ENCODE peak calls at places on chromosomes 7 and 10, in six cellular contexts. One of them, this sample, is unnamed.

GRCh38 chr7:93551063-93551895 is 23.2 kb downstream of the CALCR start:
- DNase-seq in GM23248: peak
- DNase-seq in endothelial cell: peak
- DNase-seq in fibroblast of lung: peak
- DNase-seq in sigmoid colon: no peak
- DNase-seq in renal cortical epithelial cell: peak
- DNase-seq in this sample: peak

GRCh38 chr10:31451766-31452165 is 132.8 kb downstream of the ZEB1 start:
- DNase-seq in GM23248: no peak
- DNase-seq in endothelial cell: no peak
- DNase-seq in fibroblast of lung: no peak
- DNase-seq in sigmoid colon: no peak
- DNase-seq in renal cortical epithelial cell: no peak
- DNase-seq in this sample: no peak

GRCh38 chr7:50353201-50353600 is 48.7 kb downstream of the IKZF1 start:
- DNase-seq in GM23248: no peak
- DNase-seq in endothelial cell: no peak
- DNase-seq in fibroblast of lung: no peak
- DNase-seq in sigmoid colon: no peak
- DNase-seq in renal cortical epithelial cell: no peak
- DNase-seq in this sample: no peak

GRCh38 chr7:13920053-13920697 is 69.3 kb downstream of the ETV1 start:
- DNase-seq in GM23248: peak
- DNase-seq in endothelial cell: peak
- DNase-seq in fibroblast of lung: peak
- DNase-seq in sigmoid colon: no peak
- DNase-seq in renal cortical epithelial cell: peak
- DNase-seq in this sample: peak

GRCh38 chr10:23439452-23439919 is 611 bp downstream of the OTUD1 start:
- DNase-seq in GM23248: peak
- DNase-seq in endothelial cell: peak
- DNase-seq in fibroblast of lung: peak
- DNase-seq in sigmoid colon: peak
- DNase-seq in renal cortical epithelial cell: no peak
- DNase-seq in this sample: no peak

GRCh38 chr10:114393482-114393881 is 10.8 kb downstream of the AFAP1L2 start:
- DNase-seq in GM23248: no peak
- DNase-seq in endothelial cell: no peak
- DNase-seq in fibroblast of lung: peak
- DNase-seq in sigmoid colon: peak
- DNase-seq in renal cortical epithelial cell: peak
- DNase-seq in this sample: no peak

GRCh38 chr7:92973964-92974363 is 137.6 kb upstream of the CDK6 start:
- DNase-seq in GM23248: peak
- DNase-seq in endothelial cell: no peak
- DNase-seq in fibroblast of lung: peak
- DNase-seq in sigmoid colon: no peak
- DNase-seq in renal cortical epithelial cell: no peak
- DNase-seq in this sample: no peak

GRCh38 chr10:127922675-127923366 is 15.9 kb downstream of the PTPRE start:
- DNase-seq in GM23248: peak
- DNase-seq in endothelial cell: no peak
- DNase-seq in fibroblast of lung: peak
- DNase-seq in sigmoid colon: peak
- DNase-seq in renal cortical epithelial cell: peak
- DNase-seq in this sample: no peak

GRCh38 chr7:107427462-107427861 is 42.4 kb upstream of the GPR22 start:
- DNase-seq in GM23248: no peak
- DNase-seq in endothelial cell: no peak
- DNase-seq in fibroblast of lung: no peak
- DNase-seq in sigmoid colon: no peak
- DNase-seq in renal cortical epithelial cell: no peak
- DNase-seq in this sample: no peak

GRCh38 chr7:66183700-66184099 is 21.4 kb upstream of the TPST1 start:
- DNase-seq in GM23248: peak
- DNase-seq in endothelial cell: no peak
- DNase-seq in fibroblast of lung: peak
- DNase-seq in sigmoid colon: no peak
- DNase-seq in renal cortical epithelial cell: peak
- DNase-seq in this sample: no peak

GRCh38 chr7:78996013-78996412 is 457.5 kb downstream of the MAGI2 start:
- DNase-seq in GM23248: no peak
- DNase-seq in endothelial cell: no peak
- DNase-seq in fibroblast of lung: no peak
- DNase-seq in sigmoid colon: no peak
- DNase-seq in renal cortical epithelial cell: no peak
- DNase-seq in this sample: no peak

GRCh38 chr7:30914611-30915601 is 3.3 kb downstream of the AQP1 start:
- DNase-seq in GM23248: peak
- DNase-seq in endothelial cell: no peak
- DNase-seq in fibroblast of lung: peak
- DNase-seq in sigmoid colon: no peak
- DNase-seq in renal cortical epithelial cell: peak
- DNase-seq in this sample: peak

GRCh38 chr10:127142831-127143230 is 53.6 kb downstream of the INSYN2A start:
- DNase-seq in GM23248: no peak
- DNase-seq in endothelial cell: no peak
- DNase-seq in fibroblast of lung: no peak
- DNase-seq in sigmoid colon: no peak
- DNase-seq in renal cortical epithelial cell: no peak
- DNase-seq in this sample: no peak

GRCh38 chr7:144710791-144711190 is 125.1 kb downstream of the TPK1 start:
- DNase-seq in GM23248: no peak
- DNase-seq in endothelial cell: no peak
- DNase-seq in fibroblast of lung: no peak
- DNase-seq in sigmoid colon: no peak
- DNase-seq in renal cortical epithelial cell: no peak
- DNase-seq in this sample: no peak

GRCh38 chr10:31288001-31288400 is 31.0 kb upstream of the ZEB1 start:
- DNase-seq in GM23248: no peak
- DNase-seq in endothelial cell: no peak
- DNase-seq in fibroblast of lung: peak
- DNase-seq in sigmoid colon: no peak
- DNase-seq in renal cortical epithelial cell: peak
- DNase-seq in this sample: no peak

GRCh38 chr7:74097937-74098614 is 14.5 kb downstream of the LIMK1 start:
- DNase-seq in GM23248: peak
- DNase-seq in endothelial cell: no peak
- DNase-seq in fibroblast of lung: peak
- DNase-seq in sigmoid colon: peak
- DNase-seq in renal cortical epithelial cell: peak
- DNase-seq in this sample: no peak

GRCh38 chr10:99432047-99432446 is 1.6 kb upstream of the GOT1 start:
- DNase-seq in GM23248: no peak
- DNase-seq in endothelial cell: no peak
- DNase-seq in fibroblast of lung: no peak
- DNase-seq in sigmoid colon: no peak
- DNase-seq in renal cortical epithelial cell: no peak
- DNase-seq in this sample: no peak

GRCh38 chr10:23344251-23344841 is at the start of gene C10orf67:
- DNase-seq in GM23248: peak
- DNase-seq in endothelial cell: peak
- DNase-seq in fibroblast of lung: peak
- DNase-seq in sigmoid colon: no peak
- DNase-seq in renal cortical epithelial cell: no peak
- DNase-seq in this sample: no peak

GRCh38 chr10:97570789-97571536 is 1.6 kb upstream of the ANKRD2 start:
- DNase-seq in GM23248: no peak
- DNase-seq in endothelial cell: no peak
- DNase-seq in fibroblast of lung: no peak
- DNase-seq in sigmoid colon: no peak
- DNase-seq in renal cortical epithelial cell: no peak
- DNase-seq in this sample: no peak

GRCh38 chr7:17696422-17696821 is 243.9 kb downstream of the SNX13 start:
- DNase-seq in GM23248: peak
- DNase-seq in endothelial cell: no peak
- DNase-seq in fibroblast of lung: peak
- DNase-seq in sigmoid colon: peak
- DNase-seq in renal cortical epithelial cell: no peak
- DNase-seq in this sample: peak

GRCh38 chr7:117347480-117347879 is 24.6 kb upstream of the WNT2 start:
- DNase-seq in GM23248: no peak
- DNase-seq in endothelial cell: no peak
- DNase-seq in fibroblast of lung: no peak
- DNase-seq in sigmoid colon: no peak
- DNase-seq in renal cortical epithelial cell: no peak
- DNase-seq in this sample: no peak

GRCh38 chr10:131205556-131205955 is 106.0 kb downstream of the TCERG1L start:
- DNase-seq in GM23248: no peak
- DNase-seq in endothelial cell: no peak
- DNase-seq in fibroblast of lung: no peak
- DNase-seq in sigmoid colon: no peak
- DNase-seq in renal cortical epithelial cell: no peak
- DNase-seq in this sample: no peak

GRCh38 chr10:31650010-31650409 is 278.6 kb downstream of the ARHGAP12 start:
- DNase-seq in GM23248: peak
- DNase-seq in endothelial cell: no peak
- DNase-seq in fibroblast of lung: peak
- DNase-seq in sigmoid colon: peak
- DNase-seq in renal cortical epithelial cell: peak
- DNase-seq in this sample: peak

GRCh38 chr7:44638611-44639557 is 32.5 kb downstream of the OGDH start:
- DNase-seq in GM23248: peak
- DNase-seq in endothelial cell: peak
- DNase-seq in fibroblast of lung: peak
- DNase-seq in sigmoid colon: peak
- DNase-seq in renal cortical epithelial cell: peak
- DNase-seq in this sample: no peak

GRCh38 chr10:128451879-128452278 is 325.7 kb upstream of the MKI67 start:
- DNase-seq in GM23248: no peak
- DNase-seq in endothelial cell: no peak
- DNase-seq in fibroblast of lung: no peak
- DNase-seq in sigmoid colon: peak
- DNase-seq in renal cortical epithelial cell: no peak
- DNase-seq in this sample: no peak

GRCh38 chr10:22727663-22728062 is 13.3 kb upstream of the PIP4K2A start:
- DNase-seq in GM23248: no peak
- DNase-seq in endothelial cell: no peak
- DNase-seq in fibroblast of lung: no peak
- DNase-seq in sigmoid colon: no peak
- DNase-seq in renal cortical epithelial cell: no peak
- DNase-seq in this sample: no peak

GRCh38 chr10:5546891-5547683 is 22.3 kb downstream of the CALML3 start:
- DNase-seq in GM23248: peak
- DNase-seq in endothelial cell: no peak
- DNase-seq in fibroblast of lung: peak
- DNase-seq in sigmoid colon: peak
- DNase-seq in renal cortical epithelial cell: peak
- DNase-seq in this sample: no peak

GRCh38 chr7:158257516-158258410 is 329.9 kb downstream of the PTPRN2 start:
- DNase-seq in GM23248: no peak
- DNase-seq in endothelial cell: no peak
- DNase-seq in fibroblast of lung: no peak
- DNase-seq in sigmoid colon: peak
- DNase-seq in renal cortical epithelial cell: no peak
- DNase-seq in this sample: no peak

This sample was measured in SK-N-DZ.